ENCODE peak calls at places on chromosomes 3 and 15, in nine cellular contexts. N is AG09309, S is upper lobe of right lung, L is AG10803, A is T-helper 1 cell, R is MCF 10A, K is left cardiac atrium, J is AG09319, P is brain pericyte. V is an unnamed sample.

GRCh38 chr3:32076566-32076965 is 29.9 kb upstream of the GPD1L start:
- DNase-seq in A (no peak), L (no peak), P (no peak), N (peak; percentile 32), R (peak; percentile 57), K (no peak), J (no peak), S (no peak), V (peak; percentile 45)

GRCh38 chr15:75809986-75810750 is 33.1 kb upstream of the UBE2Q2 start:
- DNase-seq in L (peak; percentile 17), J (no peak), S (no peak), N (no peak), A (no peak), P (no peak), K (no peak), R (peak; percentile 72), V (peak; percentile 55)

GRCh38 chr15:49232407-49232806 is 62.4 kb downstream of the GALK2 start:
- DNase-seq in N (no peak), R (no peak), K (no peak), P (no peak), J (no peak), L (no peak), S (no peak), A (no peak), V (no peak)

GRCh38 chr3:136787226-136787793 is 31.6 kb upstream of the SLC35G2 start:
- DNase-seq in R (peak; percentile 26), N (no peak), K (no peak), L (peak; percentile 37), A (no peak), J (no peak), P (peak; percentile 67), S (no peak), V (peak; percentile 39)

GRCh38 chr15:74311734-74312444 is 55.6 kb downstream of the CYP11A1 start:
- DNase-seq in P (no peak), R (peak; percentile 36), L (peak; percentile 42), S (no peak), J (no peak), K (no peak), A (no peak), N (no peak), V (peak; percentile 70)

GRCh38 chr3:111859974-111860859 is 1.2 kb downstream of the PHLDB2 start:
- DNase-seq in K (peak; percentile 76), A (peak; percentile 27), R (peak; percentile 93), L (peak; percentile 87), N (peak; percentile 72), J (peak; percentile 72), P (peak; percentile 59), S (peak; percentile 82), V (peak; percentile 91)

GRCh38 chr3:171565133-171565532 is 104.9 kb upstream of the TNIK start:
- DNase-seq in P (no peak), N (no peak), S (no peak), L (no peak), J (no peak), A (no peak), R (no peak), K (no peak), V (no peak)

GRCh38 chr15:55343168-55343567 is 24.1 kb downstream of the PIGB start:
- DNase-seq in R (no peak), K (no peak), S (no peak), J (no peak), N (peak; percentile 32), A (no peak), P (no peak), L (peak; percentile 58), V (peak; percentile 4)

GRCh38 chr3:14989943-14990753 is 42.8 kb downstream of the NR2C2 start:
- DNase-seq in L (peak; percentile 13), J (no peak), A (no peak), S (no peak), P (peak; percentile 63), K (peak; percentile 30), R (peak; percentile 9), N (no peak), V (no peak)

GRCh38 chr15:25136119-25136518 is 181.3 kb downstream of the SNRPN start:
- DNase-seq in S (no peak), L (peak; percentile 6), J (no peak), A (no peak), R (no peak), K (no peak), P (no peak), N (no peak), V (no peak)

GRCh38 chr15:101148881-101149664 is 102.8 kb downstream of the CHSY1 start:
- DNase-seq in N (no peak), K (peak; percentile 67), P (no peak), J (no peak), S (no peak), R (no peak), A (no peak), L (no peak), V (no peak)

GRCh38 chr3:122794779-122795673 is at the start of gene SLC49A4:
- DNase-seq in R (peak; percentile 87), K (peak; percentile 79), J (no peak), S (peak; percentile 93), P (peak; percentile 21), N (no peak), L (peak; percentile 62), A (peak; percentile 61), V (peak; percentile 74)

GRCh38 chr15:66767370-66767769 is 65.3 kb downstream of the SMAD6 start:
- DNase-seq in P (no peak), N (no peak), A (no peak), S (peak; percentile 46), J (no peak), L (no peak), K (no peak), R (no peak), V (no peak)

GRCh38 chr15:51443282-51443914 is 101.9 kb downstream of the GLDN start:
- DNase-seq in J (no peak), L (no peak), P (peak; percentile 1), R (no peak), N (no peak), S (no peak), K (no peak), A (no peak), V (no peak)

GRCh38 chr3:53493997-53494791 is at the start of gene CACNA1D:
- DNase-seq in K (no peak), P (no peak), S (peak; percentile 85), L (no peak), J (no peak), A (no peak), N (no peak), R (peak; percentile 24), V (no peak)

GRCh38 chr3:71549948-71550347 is 33.6 kb downstream of the FOXP1 start:
- DNase-seq in P (no peak), N (no peak), J (no peak), S (no peak), K (no peak), R (no peak), L (no peak), A (no peak), V (no peak)

GRCh38 chr3:18442743-18443669 is 17.9 kb upstream of the SATB1 start:
- DNase-seq in R (no peak), L (no peak), J (no peak), S (no peak), K (no peak), P (no peak), A (no peak), N (no peak), V (no peak)

GRCh38 chr15:79901958-79902357 is 5.1 kb upstream of the MTHFS start:
- DNase-seq in R (no peak), P (no peak), N (no peak), J (no peak), S (no peak), L (no peak), K (no peak), A (no peak), V (no peak)

GRCh38 chr3:168828014-168828413 is 732.3 kb upstream of the GOLIM4 start:
- DNase-seq in K (no peak), A (no peak), R (no peak), N (no peak), J (no peak), L (no peak), S (no peak), P (no peak), V (no peak)

GRCh38 chr3:42500909-42501308 is 1.5 kb upstream of the VIPR1 start:
- DNase-seq in N (no peak), K (no peak), J (no peak), S (no peak), A (no peak), L (no peak), P (no peak), R (no peak), V (no peak)

GRCh38 chr15:45588199-45588910 is 1.2 kb downstream of the BLOC1S6 start:
- DNase-seq in N (no peak), J (no peak), R (peak; percentile 16), K (no peak), A (no peak), L (no peak), P (no peak), S (no peak), V (peak; percentile 8)

GRCh38 chr3:193134895-193135294 is 106.1 kb upstream of the PLAAT1 start:
- DNase-seq in K (no peak), R (peak; percentile 83), P (no peak), S (no peak), A (no peak), N (peak; percentile 51), J (no peak), L (peak; percentile 84), V (peak; percentile 88)

GRCh38 chr15:65292938-65293518 is 2.8 kb upstream of the RNU5A-1 start:
- DNase-seq in L (no peak), N (no peak), K (no peak), R (peak; percentile 18), P (no peak), S (no peak), J (no peak), A (no peak), V (no peak)

GRCh38 chr3:172096881-172097420 is 57.6 kb downstream of the FNDC3B start:
- DNase-seq in J (peak; percentile 34), K (no peak), L (peak; percentile 67), R (peak; percentile 90), P (no peak), N (no peak), A (no peak), S (no peak), V (peak; percentile 93)

GRCh38 chr3:188635258-188636038 is 481.5 kb downstream of the LPP start:
- DNase-seq in R (no peak), A (no peak), P (no peak), J (peak; percentile 48), K (no peak), L (peak; percentile 33), N (peak; percentile 39), S (no peak), V (no peak)

GRCh38 chr15:26838742-26839460 is 28.0 kb upstream of the GABRA5 start:
- DNase-seq in K (no peak), J (no peak), S (no peak), N (no peak), A (no peak), L (peak; percentile 5), R (no peak), P (no peak), V (no peak)

GRCh38 chr15:66433726-66434125 is 47.0 kb downstream of the MAP2K1 start:
- DNase-seq in J (no peak), L (peak; percentile 16), R (no peak), P (no peak), K (no peak), A (no peak), S (no peak), N (no peak), V (no peak)

GRCh38 chr3:127137113-127137512 is 55.8 kb upstream of the PRR23E start:
- DNase-seq in L (no peak), J (no peak), S (no peak), R (no peak), N (no peak), P (no peak), A (no peak), K (peak; percentile 29), V (no peak)

GRCh38 chr3:28860307-28860706 is 420.6 kb upstream of the RBMS3 start:
- DNase-seq in J (no peak), P (no peak), K (peak; percentile 53), N (no peak), S (no peak), R (peak; percentile 48), L (peak; percentile 47), A (no peak), V (no peak)

GRCh38 chr3:33954956-33955355 is 156.5 kb downstream of the PDCD6IP start:
- DNase-seq in N (no peak), P (no peak), L (no peak), K (no peak), R (peak; percentile 24), J (no peak), A (no peak), S (no peak), V (peak; percentile 4)

GRCh38 chr15:68205949-68206539 is 912 bp upstream of the CALML4 start:
- DNase-seq in P (no peak), S (peak; percentile 81), R (no peak), K (peak; percentile 69), N (no peak), A (no peak), L (no peak), J (no peak), V (no peak)